ENCODE peak calls at places on chromosomes 1 and 21, in nine cellular contexts. M is iris pigment epithelial cell; T is cerebellar cortex; H is GM13977; B is occipital lobe; Z is esophagus squamous epithelium; I is anterior cingulate cortex; G is activated naive CD8-positive, alpha-beta T cell treated with anti-CD3 and anti-CD28 coated beads, Interleukin-2, amount 50 U/mL, for 16 hours; O is SW480. U is an unnamed sample.

GRCh38 chr1:37764888-37765441 is at the start of gene EPHA10:
- DNase-seq in Z (no peak), T (peak), H (no peak), M (no peak), I (peak), G (no peak), B (peak), O (no peak), U (no peak)

GRCh38 chr1:6127587-6128163 is 52.4 kb downstream of the CHD5 start:
- DNase-seq in B (peak), Z (no peak), I (no peak), M (peak), H (peak), G (peak), O (peak), T (peak), U (no peak)

GRCh38 chr1:61851849-61852692 is 109.8 kb downstream of the PATJ start:
- DNase-seq in B (no peak), H (peak), M (peak), G (no peak), Z (no peak), T (peak), I (no peak), O (peak), U (no peak)

GRCh38 chr1:241482761-241483250 is 36.7 kb downstream of the FH start:
- DNase-seq in M (peak), T (no peak), I (no peak), H (no peak), B (no peak), O (peak), G (no peak), Z (no peak), U (no peak)

GRCh38 chr1:154943649-154944421 is 7.3 kb upstream of the PMVK start:
- DNase-seq in M (peak), T (peak), O (peak), H (peak), B (no peak), I (no peak), Z (no peak), G (no peak), U (no peak)

GRCh38 chr21:44858291-44858690 is 15.2 kb downstream of the PTTG1IP start:
- DNase-seq in T (no peak), H (no peak), M (no peak), B (no peak), O (no peak), Z (no peak), I (no peak), G (no peak), U (no peak)

GRCh38 chr21:27771938-27772505 is 805.1 kb upstream of the ADAMTS5 start:
- DNase-seq in I (no peak), O (no peak), H (no peak), G (no peak), B (no peak), T (no peak), M (no peak), Z (no peak), U (no peak)

GRCh38 chr1:198699167-198700015 is 60.6 kb downstream of the PTPRC start:
- DNase-seq in G (peak), B (peak), M (peak), O (peak), I (no peak), T (peak), H (no peak), Z (no peak), U (no peak)

GRCh38 chr1:25685938-25686665 is 69.5 kb downstream of the MAN1C1 start:
- DNase-seq in O (no peak), G (no peak), Z (no peak), T (peak), B (no peak), I (no peak), H (no peak), M (no peak), U (no peak)

GRCh38 chr1:230337266-230337665 is 88.9 kb downstream of the PGBD5 start:
- DNase-seq in B (no peak), I (no peak), M (no peak), O (no peak), T (no peak), H (no peak), G (no peak), Z (no peak), U (no peak)

GRCh38 chr1:110464340-110464739 is 13.4 kb downstream of the PROK1 start:
- DNase-seq in O (no peak), T (no peak), G (no peak), Z (no peak), H (no peak), I (no peak), M (peak), B (no peak), U (no peak)

GRCh38 chr1:90715334-90715733 is 1.8 kb downstream of the BARHL2 start:
- DNase-seq in H (peak), O (no peak), I (no peak), Z (no peak), M (no peak), B (no peak), G (no peak), T (peak), U (no peak)

GRCh38 chr1:102891868-102892625 is 216.3 kb downstream of the COL11A1 start:
- DNase-seq in O (no peak), B (no peak), H (no peak), T (no peak), M (peak), I (no peak), G (no peak), Z (no peak), U (no peak)

GRCh38 chr21:44712203-44713028 is 1.0 kb upstream of the TSPEAR start:
- DNase-seq in M (no peak), T (no peak), B (no peak), H (no peak), Z (no peak), I (no peak), O (no peak), G (no peak), U (no peak)

GRCh38 chr1:59511476-59512465 is 214.9 kb downstream of the FGGY start:
- DNase-seq in O (no peak), M (peak), Z (no peak), G (no peak), I (no peak), B (no peak), H (no peak), T (no peak), U (no peak)